ENCODE peak calls at places on chromosomes 6 and 20, in four cellular contexts. T, S, V and C are unnamed samples. For H3K4me1, the result is how much of the 10 kb centered on the place peaks cover.

GRCh38 chr20:59495894-59496510 is 108.3 kb upstream of the PHACTR3 start:
- DNase-seq in V (peak), T (peak), S (peak), C (no peak)

GRCh38 chr6:15417811-15418210 is 171.9 kb downstream of the JARID2 start:
- DNase-seq in V (no peak), S (no peak), T (no peak), C (no peak)

GRCh38 chr20:48791014-48791413 is 36.8 kb downstream of the PREX1 start:
- DNase-seq in S (no peak), T (no peak), V (peak), C (no peak)

GRCh38 chr6:146154197-146154596 is 125.3 kb downstream of the GRM1 start:
- DNase-seq in T (no peak), V (no peak), S (no peak), C (no peak)

GRCh38 chr6:3794092-3794491 is 42.6 kb upstream of the PXDC1 start:
- DNase-seq in T (no peak), S (no peak), V (no peak), C (peak)

GRCh38 chr6:40954446-40955180 is 84.4 kb downstream of the UNC5CL start:
- DNase-seq in V (no peak), T (no peak), S (no peak), C (no peak)

GRCh38 chr6:14921878-14922277 is 324.0 kb upstream of the JARID2 start:
- DNase-seq in S (no peak), T (no peak), V (no peak), C (no peak)

GRCh38 chr20:52801628-52802006 is 170.5 kb upstream of the TSHZ2 start:
- DNase-seq in T (no peak), V (peak), S (no peak), C (no peak)

GRCh38 chr6:47126647-47127339 is 84.7 kb upstream of the ADGRF1 start:
- DNase-seq in V (no peak), T (no peak), S (peak), C (no peak)

GRCh38 chr20:36808317-36809257 is 35.0 kb upstream of the DSN1 start:
- DNase-seq in T (peak), V (peak), S (peak), C (no peak)

GRCh38 chr6:90350689-90351554 is 54.3 kb upstream of the BACH2 start:
- DNase-seq in S (no peak), V (no peak), T (peak), C (no peak)

GRCh38 chr6:90354961-90355360 is 58.3 kb upstream of the BACH2 start:
- DNase-seq in V (no peak), T (no peak), S (no peak), C (no peak)

GRCh38 chr6:90351696-90352095 is 55.1 kb upstream of the BACH2 start:
- DNase-seq in S (no peak), T (no peak), V (no peak), C (no peak)

GRCh38 chr6:90355965-90356364 is 59.3 kb upstream of the BACH2 start:
- DNase-seq in T (peak), S (no peak), V (no peak), C (no peak)
- H3K4me1 ChIP-seq in T (under half), S (under half), V (under half), C (under half)

GRCh38 chr20:46562373-46563169 is 12.1 kb upstream of the OCSTAMP start:
- DNase-seq in T (peak), S (peak), V (peak), C (no peak)
- TF ChIP-seq NFIC in T (no peak), S (no peak), V (no peak), C (no peak)

GRCh38 chr6:108809211-108809610 is 39.0 kb upstream of the ARMC2 start:
- DNase-seq in V (no peak), T (no peak), S (no peak), C (no peak)

GRCh38 chr6:108806669-108807068 is 41.6 kb upstream of the ARMC2 start:
- DNase-seq in S (no peak), V (no peak), T (no peak), C (no peak)

GRCh38 chr6:108807928-108808327 is 40.3 kb upstream of the ARMC2 start:
- DNase-seq in V (no peak), S (no peak), T (no peak), C (no peak)

GRCh38 chr6:108811490-108811889 is 36.7 kb upstream of the ARMC2 start:
- DNase-seq in V (no peak), S (no peak), T (no peak), C (no peak)

DNA sequence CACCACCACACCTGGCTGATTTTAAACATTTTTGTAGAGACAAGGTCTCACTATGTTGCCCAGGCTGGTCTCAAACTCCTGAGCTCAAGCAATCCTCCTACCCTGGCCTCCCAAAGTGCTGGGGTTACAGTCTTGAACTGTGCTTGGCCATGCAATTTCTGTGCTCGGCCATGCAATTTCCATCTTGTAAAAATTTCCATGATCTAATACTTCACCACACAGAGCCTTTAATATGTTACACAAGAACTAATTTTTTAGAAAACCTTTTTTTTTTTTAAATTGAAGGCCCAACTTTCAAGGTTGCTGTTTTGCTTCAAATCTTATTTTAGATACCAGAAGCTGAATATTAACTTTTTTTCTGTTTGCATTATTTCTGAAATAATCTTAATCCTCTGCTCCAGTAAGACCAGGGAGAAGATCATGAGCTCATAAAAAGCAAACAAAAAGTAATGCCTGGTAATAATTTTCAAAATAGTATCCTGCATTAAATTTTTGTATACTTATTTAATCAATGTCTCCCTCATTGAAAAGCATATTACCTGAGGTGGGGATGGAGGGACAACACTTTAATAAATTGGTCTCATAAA is 38.1 kb upstream of the ARMC2 start:
- DNase-seq in S (no peak), V (no peak), T (no peak), C (no peak)
- H3K4me1 ChIP-seq in S (under half), V (under half), T (under half), C (under half)

GRCh38 chr6:97460394-97460793 is 177.4 kb upstream of the MMS22L start:
- DNase-seq in S (no peak), V (no peak), T (no peak), C (no peak)

GRCh38 chr6:97462031-97462430 is 179.0 kb upstream of the MMS22L start:
- DNase-seq in S (no peak), V (no peak), T (no peak), C (no peak)

GRCh38 chr6:97459986-97460385 is 177.0 kb upstream of the MMS22L start:
- DNase-seq in S (no peak), V (no peak), T (no peak), C (no peak)

GRCh38 chr6:97462944-97463343 is 179.9 kb upstream of the MMS22L start:
- DNase-seq in S (no peak), V (no peak), T (no peak), C (no peak)

GRCh38 chr6:97459535-97459934 is 176.5 kb upstream of the MMS22L start:
- DNase-seq in T (no peak), V (no peak), S (no peak), C (no peak)
- TF ChIP-seq NFIC in T (no peak), V (no peak), S (no peak), C (no peak)

GRCh38 chr6:2019051-2019450 is 226.4 kb downstream of the GMDS start:
- DNase-seq in S (no peak), T (no peak), V (no peak), C (no peak)

GRCh38 chr6:2016040-2016439 is 229.4 kb downstream of the GMDS start:
- DNase-seq in T (no peak), V (no peak), S (no peak), C (no peak)

GRCh38 chr6:2026133-2026532 is 219.3 kb downstream of the GMDS start:
- DNase-seq in T (no peak), S (no peak), V (no peak), C (no peak)

GRCh38 chr6:2020909-2021308 is 224.5 kb downstream of the GMDS start:
- DNase-seq in T (no peak), S (no peak), V (no peak), C (no peak)

DNA sequence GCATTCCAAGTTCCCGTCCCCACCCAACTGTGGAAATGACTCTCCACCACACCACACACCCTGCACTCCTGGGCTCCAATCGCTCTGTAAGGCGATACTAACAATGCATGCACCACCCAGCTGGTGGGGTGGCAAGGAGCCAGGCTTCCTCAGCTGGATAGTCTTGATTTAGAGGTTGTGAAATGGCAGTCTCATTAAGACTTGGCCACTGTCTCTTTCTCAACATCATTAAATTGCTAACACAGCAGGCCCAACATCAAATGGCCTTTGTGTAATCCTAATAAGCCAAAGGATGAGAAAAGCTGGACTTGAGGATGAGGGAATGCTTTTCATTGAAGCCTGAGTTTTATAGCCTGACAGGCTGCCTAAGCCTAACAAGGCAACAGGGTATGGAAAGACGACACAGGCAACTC is 223.7 kb downstream of the GMDS start:
- DNase-seq in V (no peak), T (no peak), S (no peak), C (no peak)
- H3K4me1 ChIP-seq in V (under half), T (under half), S (under half), C (under half)

DNA sequence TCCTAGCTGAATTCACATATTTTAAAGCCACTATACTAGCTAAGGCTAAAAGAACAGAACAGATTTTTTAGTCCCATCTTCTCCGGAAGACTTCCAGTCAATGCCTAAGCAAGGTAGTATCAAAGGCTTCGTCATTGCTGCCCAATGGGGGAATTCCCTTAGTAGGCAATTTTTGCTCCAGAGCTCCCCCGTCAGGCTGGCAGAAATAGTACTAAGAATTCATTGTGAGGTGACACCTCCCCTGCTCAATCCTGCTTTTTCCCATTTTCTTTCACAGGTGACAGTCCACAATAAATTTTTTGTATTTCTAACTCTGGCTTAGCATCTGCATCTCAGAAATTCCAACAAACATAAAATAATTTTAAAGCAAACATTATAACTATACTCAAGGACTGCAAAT is 52.8 kb upstream of the SRSF6 start:
- DNase-seq in V (no peak), S (peak), T (peak), C (no peak)
- TF ChIP-seq NFIC in V (no peak), S (no peak), T (no peak), C (no peak)

GRCh38 chr20:611843-612185 is 1.7 kb upstream of the TCF15 start:
- DNase-seq in S (no peak), V (no peak), T (no peak), C (no peak)
- H3K4me1 ChIP-seq in S (under half), V (under half), T (under half), C (under half)

GRCh38 chr6:6525948-6526347 is 62.6 kb upstream of the LY86 start:
- DNase-seq in V (no peak), S (no peak), T (no peak), C (no peak)
- TF ChIP-seq NFIC in V (no peak), S (no peak), T (no peak), C (no peak)

GRCh38 chr6:159094444-159095252 is 49.9 kb upstream of the TAGAP start:
- DNase-seq in T (no peak), S (no peak), V (no peak), C (no peak)
- H3K4me1 ChIP-seq in T (under half), S (under half), V (under half), C (under half)

GRCh38 chr6:104527761-104528415 is 331.8 kb downstream of the HACE1 start:
- DNase-seq in V (no peak), T (peak), S (peak), C (no peak)
- TF ChIP-seq NFIC in V (no peak), T (no peak), S (no peak), C (no peak)